ENCODE peak calls at places on chromosomes 12 and 14, in six cellular contexts. P, G, K, R, H and B are unnamed samples.

GRCh38 chr12:124542021-124542941 is 25.1 kb downstream of the NCOR2 start:
- DNase-seq in R (no peak), H (no peak), P (no peak), K (no peak), G (no peak), B (no peak)

GRCh38 chr12:52524898-52525591 is 4.9 kb upstream of the KRT5 start:
- DNase-seq in H (no peak), P (no peak), R (no peak), G (no peak), K (no peak), B (no peak)

GRCh38 chr14:53278602-53279506 is 125.7 kb upstream of the DDHD1 start:
- DNase-seq in P (no peak), R (no peak), K (peak; percentile 62), G (no peak), H (no peak), B (no peak)

GRCh38 chr12:39605996-39606395 is 13.6 kb downstream of the ABCD2 start:
- DNase-seq in K (no peak), R (no peak), G (no peak), H (no peak), P (no peak), B (no peak)

GRCh38 chr14:52833891-52834290 is 42.5 kb upstream of the GNPNAT1 start:
- DNase-seq in K (no peak), P (no peak), R (no peak), G (peak; percentile 67), H (no peak), B (no peak)

GRCh38 chr12:117189725-117190209 is 503 bp downstream of the FBXO21 start:
- DNase-seq in K (peak; percentile 24), P (peak; percentile 39), H (no peak), R (no peak), G (peak; percentile 81), B (peak; percentile 40)

GRCh38 chr14:71665157-71665556 is 267.1 kb upstream of the RGS6 start:
- DNase-seq in K (no peak), G (no peak), P (no peak), R (no peak), H (no peak), B (no peak)

GRCh38 chr12:124713041-124713435 is 145.6 kb upstream of the NCOR2 start:
- DNase-seq in P (no peak), G (no peak), R (peak; percentile 4), K (no peak), H (no peak), B (no peak)

GRCh38 chr14:100289916-100290606 is 16.2 kb downstream of the SLC25A29 start:
- DNase-seq in H (no peak), K (no peak), P (no peak), R (no peak), G (peak; percentile 47), B (no peak)

GRCh38 chr12:72346331-72346944 is 74.3 kb downstream of the TRHDE start:
- DNase-seq in R (peak; percentile 13), K (peak; percentile 62), G (peak; percentile 29), H (peak; percentile 59), P (peak; percentile 26), B (peak; percentile 57)

GRCh38 chr12:48925218-48925871 is at the start of gene FKBP11:
- DNase-seq in H (peak; percentile 46), K (no peak), R (peak; percentile 30), G (peak; percentile 74), P (no peak), B (no peak)

GRCh38 chr12:93484315-93484981 is 17.1 kb downstream of the MRPL42 start:
- DNase-seq in P (no peak), H (no peak), G (no peak), R (no peak), K (no peak), B (no peak)

GRCh38 chr12:17304503-17305347 is 698.8 kb upstream of the LMO3 start:
- DNase-seq in R (no peak), K (no peak), P (no peak), H (no peak), G (no peak), B (no peak)

GRCh38 chr14:44712095-44712822 is 205.2 kb upstream of the FSCB start:
- DNase-seq in R (no peak), P (no peak), H (no peak), G (no peak), K (no peak), B (no peak)

GRCh38 chr14:68871392-68871791 is 78.5 kb upstream of the ZFP36L1 start:
- DNase-seq in P (no peak), K (no peak), G (no peak), H (no peak), R (no peak), B (no peak)

GRCh38 chr14:99288948-99289347 is 17.0 kb upstream of the BCL11B start:
- DNase-seq in R (no peak), P (no peak), H (no peak), K (no peak), G (no peak), B (no peak)

GRCh38 chr14:20698018-20698329 is 9.4 kb downstream of the ANG start:
- DNase-seq in G (no peak), P (no peak), R (no peak), K (no peak), H (no peak), B (no peak)

GRCh38 chr12:14928946-14929345 is 9.4 kb downstream of the ERP27 start:
- DNase-seq in G (no peak), P (no peak), R (no peak), K (no peak), H (no peak), B (no peak)

GRCh38 chr14:38554046-38554445 is 298.2 kb upstream of the CLEC14A start:
- DNase-seq in K (no peak), R (no peak), P (no peak), H (no peak), G (no peak), B (no peak)

GRCh38 chr12:122994781-122995502 is 14.5 kb downstream of the ARL6IP4 start:
- DNase-seq in H (no peak), R (no peak), K (no peak), P (no peak), G (no peak), B (no peak)

GRCh38 chr12:24240707-24241106 is 291.2 kb upstream of the SOX5 start:
- DNase-seq in R (no peak), G (no peak), H (no peak), K (no peak), P (no peak), B (no peak)

GRCh38 chr14:66425402-66425801 is 60.8 kb upstream of the CCDC196 start:
- DNase-seq in G (no peak), K (no peak), P (no peak), H (no peak), R (no peak), B (no peak)

GRCh38 chr12:69440886-69441285 is 29.3 kb upstream of the FRS2 start:
- DNase-seq in R (no peak), H (no peak), K (no peak), P (no peak), G (no peak), B (no peak)

GRCh38 chr14:64951724-64952123 is 9.2 kb upstream of the GPX2 start:
- DNase-seq in K (no peak), H (no peak), P (no peak), G (no peak), R (no peak), B (no peak)

GRCh38 chr14:67240168-67240932 is 885 bp upstream of the PALS1 start:
- DNase-seq in P (no peak), H (no peak), K (peak; percentile 15), G (peak; percentile 52), R (no peak), B (peak; percentile 11)

GRCh38 chr14:32300146-32300545 is 29.0 kb upstream of the AKAP6 start:
- DNase-seq in G (no peak), P (no peak), R (no peak), K (no peak), H (no peak), B (no peak)

GRCh38 chr12:122659579-122659978 is 43.6 kb downstream of the HCAR2 start:
- DNase-seq in H (no peak), P (no peak), G (no peak), R (no peak), K (no peak), B (peak; percentile 51)

GRCh38 chr12:120639771-120640721 is at the start of gene CABP1:
- DNase-seq in K (peak; percentile 7), P (peak; percentile 97), H (peak; percentile 36), R (no peak), G (peak; percentile 85), B (no peak)

DNA sequence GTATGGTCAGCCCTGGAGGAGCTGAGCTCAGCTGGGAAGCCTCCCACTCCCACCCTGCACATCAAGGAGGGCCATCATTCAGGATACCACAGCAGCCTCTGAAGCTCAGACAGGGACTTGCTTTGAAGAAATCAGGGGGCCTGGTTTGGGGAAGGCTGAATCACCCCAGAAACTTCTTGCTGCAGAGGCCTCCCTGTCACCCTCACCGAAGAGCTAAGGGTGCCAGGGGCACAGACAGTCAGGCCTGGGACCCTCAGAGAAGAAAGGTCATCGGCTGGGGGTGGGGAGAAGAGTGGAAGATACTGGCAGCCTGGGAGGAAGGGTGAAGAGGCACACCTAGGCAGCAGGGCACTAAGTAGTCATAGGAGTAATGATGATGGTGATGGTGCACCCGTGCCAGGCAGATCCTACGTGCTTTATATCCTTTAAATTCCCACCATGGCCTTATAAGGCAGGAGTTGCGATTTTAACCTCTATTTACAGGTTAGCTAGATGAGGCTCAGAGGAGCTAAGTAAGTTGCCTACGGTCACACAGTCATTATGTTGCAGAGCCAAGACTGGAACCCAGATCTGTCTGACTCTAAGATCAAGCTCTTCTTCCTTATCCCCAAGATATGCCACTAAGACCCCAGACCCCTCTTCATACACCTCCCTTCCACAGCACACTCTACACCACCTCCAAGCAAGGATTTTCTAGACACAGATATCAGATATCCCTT is 28.5 kb upstream of the PNMA1 start:
- DNase-seq in K (no peak), H (no peak), P (no peak), R (no peak), G (no peak), B (no peak)
- H3K4me3 ChIP-seq in K (peak overlapping the region; percentile 7), H (no peak overlapping the region), P (no peak overlapping the region), R (peak overlapping the region; percentile 55), G (no peak overlapping the region), B (no peak overlapping the region)

DNA sequence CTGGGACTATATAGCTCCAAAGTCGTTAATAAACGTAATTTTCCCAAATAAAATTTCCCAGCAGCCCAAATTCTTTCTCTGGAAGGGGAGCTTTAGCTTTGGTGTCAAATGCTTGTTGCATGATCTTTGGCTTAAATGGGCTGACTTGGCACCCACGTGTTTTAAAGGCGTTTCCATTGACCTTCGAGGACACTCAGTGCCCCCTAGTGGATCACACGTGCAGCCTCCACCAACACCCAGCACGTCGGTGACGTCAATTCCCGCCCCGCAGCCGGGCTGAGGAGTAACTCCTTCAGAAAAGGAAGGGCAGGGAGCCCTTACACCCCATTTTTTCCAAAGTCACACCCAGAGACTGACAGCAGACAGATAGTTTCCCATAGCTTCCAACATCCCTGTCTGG is 707.8 kb downstream of the AACS start:
- DNase-seq in G (peak; percentile 52), R (no peak), H (peak; percentile 33), K (peak; percentile 27), P (peak; percentile 57), B (peak; percentile 40)
- TF ChIP-seq GABPA in G (no peak), R (no peak), H (no peak), K (no peak), P (no peak), B (no peak)

GRCh38 chr12:4720637-4720995 is 416 bp downstream of the GALNT8 start:
- DNase-seq in K (no peak), G (no peak), H (peak; percentile 38), P (no peak), R (no peak), B (no peak)
- H3K27ac ChIP-seq in K (no peak overlapping the region), G (no peak overlapping the region), H (peak overlapping the region; percentile 82), P (no peak overlapping the region), R (no peak overlapping the region), B (no peak overlapping the region)

GRCh38 chr14:97410667-97411286 is 613.6 kb downstream of the VRK1 start:
- DNase-seq in H (no peak), K (no peak), R (no peak), G (no peak), P (no peak), B (no peak)
- H3K4me3 ChIP-seq in H (no peak overlapping the region), K (no peak overlapping the region), R (no peak overlapping the region), G (no peak overlapping the region), P (no peak overlapping the region), B (no peak overlapping the region)